ENCODE peak calls at places on chromosomes 3 and 15, in seven cellular contexts. J is HCT116, O is endothelial cell, A is GM12865, B is fibroblast of the aortic adventitia, M is heart left ventricle, T is right atrium auricular region. C is an unnamed sample.
A peak's percentile ranks its signal among the peaks of the same experiment; 100 is the strongest.

GRCh38 chr15:88661041-88661765 is 22.4 kb downstream of the ISG20 start:
- DNase-seq in J (no peak), O (no peak), A (no peak), B (peak; percentile 62), M (no peak), T (peak; percentile 36), C (no peak)

GRCh38 chr3:2765002-2765579 is 345.1 kb downstream of the IL5RA start:
- DNase-seq in J (no peak), O (no peak), A (peak; percentile 55), B (no peak), M (no peak), T (no peak), C (no peak)

GRCh38 chr3:126816323-126816722 is 112.3 kb downstream of the CHCHD6 start:
- DNase-seq in J (no peak), O (no peak), A (no peak), B (no peak), M (no peak), T (no peak), C (no peak)

GRCh38 chr15:100722551-100723322 is 120.3 kb downstream of the ASB7 start:
- DNase-seq in J (no peak), O (no peak), A (no peak), B (no peak), M (no peak), T (no peak), C (no peak)

GRCh38 chr3:174855002-174855401 is 4.1 kb upstream of the NAALADL2 start:
- DNase-seq in J (no peak), O (no peak), A (no peak), B (no peak), M (no peak), T (no peak), C (no peak)

GRCh38 chr3:31423522-31423921 is 109.2 kb upstream of the STT3B start:
- DNase-seq in J (no peak), O (no peak), A (peak; percentile 19), B (peak; percentile 73), M (no peak), T (no peak), C (no peak)

GRCh38 chr15:87570186-87570585 is 686.4 kb downstream of the NTRK3 start:
- DNase-seq in J (no peak), O (no peak), A (no peak), B (peak; percentile 37), M (no peak), T (no peak), C (no peak)

GRCh38 chr3:111917300-111917699 is 58.2 kb downstream of the PHLDB2 start:
- DNase-seq in J (peak; percentile 95), O (no peak), A (no peak), B (peak; percentile 55), M (no peak), T (no peak), C (no peak)

GRCh38 chr3:131402391-131403039 is 20.9 kb downstream of the NUDT16 start:
- DNase-seq in J (no peak), O (no peak), A (no peak), B (peak; percentile 58), M (no peak), T (no peak), C (no peak)

GRCh38 chr15:60471314-60471713 is 7.6 kb downstream of the ICE2 start:
- DNase-seq in J (no peak), O (no peak), A (no peak), B (no peak), M (no peak), T (no peak), C (no peak)

GRCh38 chr3:53812434-53812833 is 33.8 kb downstream of the CHDH start:
- DNase-seq in J (no peak), O (no peak), A (peak; percentile 10), B (no peak), M (no peak), T (no peak), C (no peak)

GRCh38 chr3:134373278-134373941 is 837 bp downstream of the AMOTL2 start:
- DNase-seq in J (no peak), O (peak; percentile 74), A (no peak), B (peak; percentile 96), M (peak; percentile 87), T (peak; percentile 95), C (no peak)

GRCh38 chr15:62482715-62483429 is 317.8 kb upstream of the C2CD4B start:
- DNase-seq in J (peak; percentile 24), O (peak; percentile 55), A (peak; percentile 85), B (no peak), M (no peak), T (no peak), C (no peak)

GRCh38 chr3:147832611-147833010 is 423.4 kb downstream of the ZIC1 start:
- DNase-seq in J (no peak), O (no peak), A (no peak), B (no peak), M (no peak), T (no peak), C (no peak)

GRCh38 chr15:40984963-40985362 is 31.7 kb downstream of the CHAC1 start:
- DNase-seq in J (no peak), O (no peak), A (no peak), B (peak; percentile 69), M (no peak), T (no peak), C (no peak)

GRCh38 chr3:100744671-100745070 is 35.4 kb downstream of the TFG start:
- DNase-seq in J (no peak), O (no peak), A (no peak), B (no peak), M (no peak), T (no peak), C (no peak)

GRCh38 chr3:134189848-134190247 is 60.8 kb downstream of the RYK start:
- DNase-seq in J (no peak), O (no peak), A (no peak), B (no peak), M (no peak), T (no peak), C (no peak)

GRCh38 chr15:93428135-93428534 is 339.1 kb upstream of the RGMA start:
- DNase-seq in J (peak; percentile 19), O (no peak), A (no peak), B (no peak), M (no peak), T (no peak), C (no peak)

GRCh38 chr3:141348848-141349247 is 19.5 kb upstream of the ZBTB38 start:
- DNase-seq in J (no peak), O (no peak), A (no peak), B (no peak), M (no peak), T (no peak), C (no peak)

GRCh38 chr3:32660634-32661033 is 24.4 kb upstream of the CNOT10 start:
- DNase-seq in J (no peak), O (no peak), A (no peak), B (no peak), M (no peak), T (no peak), C (no peak)
- TF ChIP-seq CTCF in J (no peak), O (no peak), A (no peak), B (no peak), M (no peak), T (no peak), C (no peak)

GRCh38 chr3:151817473-151817872 is 3.6 kb downstream of the AADAC start:
- DNase-seq in J (no peak), O (no peak), A (no peak), B (no peak), M (no peak), T (no peak), C (no peak)

GRCh38 chr3:151816091-151816604 is 2.2 kb downstream of the AADAC start:
- DNase-seq in J (no peak), O (no peak), A (no peak), B (peak; percentile 83), M (no peak), T (no peak), C (no peak)

GRCh38 chr3:151814588-151814987 is 672 bp downstream of the AADAC start:
- DNase-seq in J (no peak), O (no peak), A (no peak), B (no peak), M (no peak), T (no peak), C (no peak)

GRCh38 chr3:151819910-151820309 is 6.0 kb downstream of the AADAC start:
- DNase-seq in J (no peak), O (no peak), A (no peak), B (no peak), M (no peak), T (no peak), C (no peak)

GRCh38 chr3:151818361-151818760 is 4.4 kb downstream of the AADAC start:
- DNase-seq in J (no peak), O (no peak), A (no peak), B (no peak), M (no peak), T (no peak), C (no peak)
- TF ChIP-seq CTCF in J (no peak), O (no peak), A (no peak), B (no peak), M (no peak), T (no peak), C (no peak)

DNA sequence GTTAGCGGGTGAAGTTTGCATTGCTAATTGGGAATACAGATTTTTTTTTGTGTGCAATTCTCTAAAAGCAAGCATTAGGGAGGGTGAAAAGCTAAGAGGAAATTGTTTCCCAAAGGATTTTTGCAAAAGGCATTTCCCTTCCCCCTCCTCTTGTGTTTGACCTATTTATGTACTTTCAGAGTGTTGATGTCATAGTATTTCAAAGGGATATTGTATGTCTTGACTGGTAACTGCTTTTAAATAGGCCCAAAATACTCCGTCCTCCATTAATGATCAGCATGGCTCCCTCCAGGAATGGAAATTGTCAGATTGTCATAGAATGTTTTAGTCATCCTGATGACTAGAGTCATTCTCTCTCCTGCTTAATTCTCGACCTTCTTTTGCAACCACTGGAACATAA is 32.4 kb downstream of the TRIM71 start:
- DNase-seq in J (no peak), O (no peak), A (no peak), B (no peak), M (no peak), T (no peak), C (no peak)
- TF ChIP-seq CTCF in J (no peak), O (no peak), A (no peak), B (no peak), M (no peak), T (no peak), C (no peak)

DNA sequence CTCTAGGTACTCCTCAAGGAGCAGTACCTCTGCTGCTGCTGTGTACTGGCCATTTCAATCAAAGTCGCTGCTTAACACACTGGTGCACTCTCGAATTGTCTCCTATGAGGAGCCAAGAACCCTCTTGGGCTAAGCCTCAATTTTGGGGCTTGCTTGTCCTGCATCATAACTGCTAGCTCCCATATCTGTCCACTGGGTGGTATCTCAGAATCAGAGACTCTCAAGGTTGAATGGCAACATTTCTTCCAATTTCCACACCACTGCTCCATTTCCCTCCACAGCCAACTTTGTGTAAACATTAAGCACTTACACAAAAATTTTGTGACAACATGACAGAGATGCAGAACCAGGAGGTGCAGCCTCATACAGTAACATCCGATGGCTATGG is 82.4 kb downstream of the XXYLT1 start:
- DNase-seq in J (no peak), O (no peak), A (no peak), B (peak; percentile 44), M (no peak), T (no peak), C (no peak)
- TF ChIP-seq CTCF in J (no peak), O (no peak), A (no peak), B (peak; percentile 33), M (no peak), T (no peak), C (no peak)